ENCODE peak calls at places on chromosomes 3 and 15, in eight cellular contexts. D is T follicular helper cell, T is mesenteric fat pad, X is NCI-H1105, P is stromal cell of bone marrow, S is A549, Q is foreskin fibroblast, F is Panc1. A is an unnamed sample.

GRCh38 chr3:31102196-31102879 is 207.9 kb upstream of the GADL1 start:
- DNase-seq in Q (no peak), S (no peak), F (no peak), X (no peak), T (no peak), D (no peak), P (no peak), A (no peak)

GRCh38 chr15:73341886-73342600 is 26.7 kb downstream of the HCN4 start:
- DNase-seq in P (no peak), S (no peak), X (no peak), D (no peak), T (no peak), Q (no peak), F (no peak), A (no peak)

GRCh38 chr3:71173421-71173975 is 410.0 kb downstream of the FOXP1 start:
- DNase-seq in D (no peak), F (no peak), T (no peak), X (no peak), Q (peak; percentile 78), P (peak; percentile 95), S (no peak), A (no peak)

GRCh38 chr3:50502584-50503423 is 630 bp downstream of the CACNA2D2 start:
- DNase-seq in F (no peak), S (no peak), Q (no peak), P (no peak), T (no peak), D (no peak), X (no peak), A (no peak)

GRCh38 chr3:117587416-117587815 is 877.8 kb downstream of the TUSC7 start:
- DNase-seq in D (no peak), T (no peak), X (no peak), S (no peak), Q (no peak), F (no peak), P (no peak), A (no peak)

GRCh38 chr3:131608296-131608695 is 105.5 kb upstream of the MRPL3 start:
- DNase-seq in T (no peak), P (no peak), F (no peak), Q (no peak), S (no peak), D (no peak), X (no peak), A (no peak)

GRCh38 chr15:75389791-75390382 is 21.5 kb upstream of the MAN2C1 start:
- DNase-seq in Q (no peak), F (no peak), X (no peak), S (peak; percentile 60), P (no peak), D (no peak), T (no peak), A (no peak)

GRCh38 chr15:61146643-61147230 is 82.4 kb downstream of the RORA start:
- DNase-seq in X (no peak), P (no peak), D (no peak), Q (no peak), S (no peak), T (no peak), F (no peak), A (no peak)

GRCh38 chr15:51917493-51917892 is 54.1 kb downstream of the LEO1 start:
- DNase-seq in Q (peak; percentile 27), S (peak; percentile 89), F (no peak), D (no peak), X (no peak), T (no peak), P (no peak), A (no peak)

GRCh38 chr3:86245360-86245759 is 745.6 kb downstream of the VGLL3 start:
- DNase-seq in S (no peak), P (no peak), F (no peak), X (no peak), D (no peak), Q (no peak), T (no peak), A (no peak)

GRCh38 chr3:129078510-129078909 is 17.9 kb downstream of the GP9 start:
- DNase-seq in S (no peak), Q (no peak), P (no peak), D (no peak), F (no peak), T (no peak), X (no peak), A (no peak)

GRCh38 chr3:184320099-184320445 is 5.7 kb downstream of the EIF4G1 start:
- DNase-seq in F (peak; percentile 72), X (peak; percentile 63), D (no peak), Q (peak; percentile 99), P (peak; percentile 98), T (peak; percentile 96), S (peak; percentile 88), A (no peak)

GRCh38 chr3:49812916-49813496 is 747 bp downstream of the UBA7 start:
- DNase-seq in P (no peak), F (no peak), D (no peak), T (no peak), Q (peak; percentile 33), X (no peak), S (no peak), A (no peak)

GRCh38 chr15:62250978-62251377 is 85.9 kb upstream of the C2CD4B start:
- DNase-seq in S (no peak), D (no peak), Q (no peak), P (no peak), F (no peak), X (no peak), T (no peak), A (no peak)

GRCh38 chr15:61081028-61081322 is 148.1 kb downstream of the RORA start:
- DNase-seq in T (no peak), Q (no peak), P (no peak), F (no peak), S (no peak), X (no peak), D (no peak), A (no peak)

A was measured in naive thymus-derived CD8-positive, alpha-beta T cell.